ENCODE peak calls at places on chromosomes 5 and 9, in four cellular contexts. W is T-helper 1 cell, U is aorta, K is neural crest cell. J is an unnamed sample.

GRCh38 chr5:155699385-155699784 is 627.6 kb upstream of the SGCD start:
- DNase-seq in K (no peak), W (no peak), U (no peak), J (no peak)

GRCh38 chr5:6592611-6593010 is 40.2 kb downstream of the NSUN2 start:
- DNase-seq in K (no peak), U (no peak), W (no peak), J (no peak)

GRCh38 chr5:21931076-21931475 is 922.1 kb downstream of the CDH12 start:
- DNase-seq in U (no peak), W (no peak), K (no peak), J (no peak)

GRCh38 chr5:44691811-44692210 is 116.9 kb upstream of the MRPS30 start:
- DNase-seq in W (no peak), K (no peak), U (no peak), J (no peak)

GRCh38 chr9:102497709-102498108 is 497.4 kb upstream of the CYLC2 start:
- DNase-seq in K (no peak), W (no peak), U (no peak), J (no peak)

GRCh38 chr5:54357371-54358058 is 47.1 kb upstream of the ARL15 start:
- DNase-seq in W (no peak), U (no peak), K (no peak), J (no peak)

GRCh38 chr5:124583469-124584350 is 162.7 kb downstream of the ZNF608 start:
- DNase-seq in W (no peak), K (no peak), U (no peak), J (no peak)

GRCh38 chr5:172274951-172275753 is 8.4 kb downstream of the UBTD2 start:
- DNase-seq in W (no peak), U (no peak), K (no peak), J (no peak)

GRCh38 chr5:93915142-93915553 is 173.7 kb upstream of the POU5F2 start:
- DNase-seq in W (no peak), U (no peak), K (no peak), J (no peak)

GRCh38 chr9:122904466-122904822 is 715 bp downstream of the RC3H2 start:
- DNase-seq in W (no peak), U (peak), K (peak), J (peak)

GRCh38 chr9:88976888-88977257 is 14.4 kb upstream of the S1PR3 start:
- DNase-seq in K (no peak), W (no peak), U (no peak), J (no peak)

GRCh38 chr5:127068771-127069330 is 4.5 kb downstream of the C5orf63 start:
- DNase-seq in K (no peak), U (no peak), W (no peak), J (no peak)

GRCh38 chr5:165573445-165573844 is 2068.0 kb downstream of the MAT2B start:
- DNase-seq in K (no peak), W (no peak), U (no peak), J (no peak)

GRCh38 chr9:127318651-127319167 is 54.1 kb downstream of the GARNL3 start:
- DNase-seq in U (no peak), K (no peak), W (no peak), J (no peak)

GRCh38 chr9:121189660-121190059 is 12.0 kb downstream of the RAB14 start:
- DNase-seq in U (no peak), W (no peak), K (no peak), J (no peak)

J was measured in body of pancreas.